ENCODE peak calls at places on chromosomes 16 and 17, in ten cellular contexts. N is PC-9; R is tibial artery; D is M059J; Z is germinal center; B is CD14-positive monocyte; T is activated naive CD4-positive, alpha-beta T cell; O is mammary epithelial cell; S is heart right ventricle; F is mesendoderm. X is an unnamed sample.

GRCh38 chr17:36722121-36722902 is 120.9 kb downstream of the MRM1 start:
- DNase-seq in N (no peak), R (no peak), D (peak), Z (peak), B (no peak), T (peak), O (no peak), S (peak), F (peak), X (peak)

GRCh38 chr17:39062846-39063680 is 88.4 kb downstream of the PLXDC1 start:
- DNase-seq in N (peak), R (no peak), D (peak), Z (no peak), B (no peak), T (no peak), O (peak), S (no peak), F (peak), X (no peak)

GRCh38 chr16:70454221-70455034 is at the start of gene FCSK:
- DNase-seq in N (no peak), R (no peak), D (peak), Z (peak), B (no peak), T (peak), O (peak), S (peak), F (peak), X (peak)

GRCh38 chr16:59633996-59634579 is 900.0 kb upstream of the GOT2 start:
- DNase-seq in N (no peak), R (no peak), D (peak), Z (no peak), B (no peak), T (no peak), O (peak), S (no peak), F (no peak), X (no peak)

GRCh38 chr17:45794840-45795239 is 10.7 kb downstream of the CRHR1 start:
- DNase-seq in N (no peak), R (no peak), D (peak), Z (no peak), B (no peak), T (no peak), O (no peak), S (no peak), F (peak), X (no peak)

GRCh38 chr17:77905266-77905665 is 53.2 kb upstream of the TNRC6C start:
- DNase-seq in N (no peak), R (no peak), D (no peak), Z (no peak), B (no peak), T (no peak), O (no peak), S (no peak), F (no peak), X (no peak)

GRCh38 chr17:49996495-49997255 is 1.7 kb upstream of the DLX3 start:
- DNase-seq in N (peak), R (no peak), D (peak), Z (peak), B (no peak), T (peak), O (no peak), S (peak), F (peak), X (peak)

GRCh38 chr17:17422641-17423040 is 54.2 kb upstream of the MED9 start:
- DNase-seq in N (no peak), R (no peak), D (no peak), Z (no peak), B (no peak), T (no peak), O (no peak), S (no peak), F (no peak), X (no peak)

GRCh38 chr17:63714550-63715277 is 14.8 kb upstream of the LIMD2 start:
- DNase-seq in N (no peak), R (no peak), D (peak), Z (no peak), B (no peak), T (no peak), O (no peak), S (no peak), F (no peak), X (no peak)

GRCh38 chr17:79792984-79793923 is 3.6 kb downstream of the CBX8 start:
- DNase-seq in N (no peak), R (peak), D (peak), Z (no peak), B (no peak), T (no peak), O (no peak), S (no peak), F (peak), X (no peak)

GRCh38 chr17:39169101-39169500 is 3.1 kb upstream of the ARL5C start:
- DNase-seq in N (no peak), R (no peak), D (no peak), Z (no peak), B (no peak), T (no peak), O (no peak), S (no peak), F (no peak), X (no peak)

GRCh38 chr16:19005561-19006445 is 22.1 kb downstream of the TMC7 start:
- DNase-seq in N (peak), R (peak), D (peak), Z (no peak), B (no peak), T (no peak), O (peak), S (peak), F (no peak), X (no peak)

GRCh38 chr17:49104511-49105074 is 28.0 kb upstream of the B4GALNT2 start:
- DNase-seq in N (no peak), R (no peak), D (peak), Z (no peak), B (no peak), T (no peak), O (no peak), S (no peak), F (no peak), X (no peak)

GRCh38 chr17:74386397-74386796 is 19.1 kb downstream of the GPR142 start:
- DNase-seq in N (no peak), R (peak), D (peak), Z (no peak), B (no peak), T (no peak), O (no peak), S (peak), F (no peak), X (no peak)

GRCh38 chr17:41494524-41494923 is 4.8 kb upstream of the KRT36 start:
- DNase-seq in N (peak), R (no peak), D (peak), Z (no peak), B (no peak), T (no peak), O (peak), S (no peak), F (peak), X (no peak)

GRCh38 chr16:81480856-81481821 is 36.5 kb downstream of the CMIP start:
- DNase-seq in N (no peak), R (peak), D (peak), Z (peak), B (peak), T (no peak), O (no peak), S (peak), F (no peak), X (peak)

GRCh38 chr17:15261063-15261817 is 3.9 kb downstream of the PMP22 start:
- DNase-seq in N (no peak), R (no peak), D (peak), Z (no peak), B (no peak), T (no peak), O (peak), S (peak), F (peak), X (no peak)

GRCh38 chr16:5506021-5506420 is 408.4 kb upstream of the EEF2KMT start:
- DNase-seq in N (no peak), R (no peak), D (no peak), Z (no peak), B (no peak), T (no peak), O (no peak), S (no peak), F (no peak), X (no peak)

GRCh38 chr16:19810817-19811731 is 73.6 kb downstream of the GPRC5B start:
- DNase-seq in N (peak), R (no peak), D (peak), Z (no peak), B (no peak), T (no peak), O (peak), S (no peak), F (no peak), X (no peak)

GRCh38 chr16:90015586-90016338 is 3.5 kb downstream of the DBNDD1 start:
- DNase-seq in N (no peak), R (no peak), D (no peak), Z (no peak), B (no peak), T (no peak), O (no peak), S (no peak), F (peak), X (no peak)

GRCh38 chr17:36641877-36642845 is 40.8 kb downstream of the MRM1 start:
- DNase-seq in N (no peak), R (no peak), D (no peak), Z (no peak), B (no peak), T (no peak), O (no peak), S (no peak), F (no peak), X (no peak)

X was measured in NCI-H187.